ENCODE peak calls at places on chromosome 7, in ten cellular contexts. N is posterior cingulate gyrus; W is GM03348; Q is AG08396; E is GDM1; P is MCF 10A; Y is activated CD8-positive, alpha-beta memory T cell treated with anti-CD3 and anti-CD28 coated beads, Interleukin-2, amount 50 U/mL, for 48 hours; H is SW480; V is tibial artery; J is cardiac septum. R is an unnamed sample.

GRCh38 chr7:26699761-26700160 is 164.6 kb downstream of the SKAP2 start:
- DNase-seq in Q (no peak), J (no peak), P (no peak), H (no peak), N (no peak), Y (no peak), E (no peak), W (no peak), V (no peak), R (no peak)

GRCh38 chr7:83413831-83414230 is 235.1 kb downstream of the SEMA3E start:
- DNase-seq in Y (no peak), Q (no peak), E (no peak), W (no peak), H (no peak), J (no peak), N (no peak), P (no peak), V (no peak), R (no peak)

GRCh38 chr7:50838675-50839377 is 56.1 kb upstream of the GRB10 start:
- DNase-seq in P (peak; percentile 81), V (peak; percentile 64), W (peak; percentile 47), Y (no peak), N (no peak), E (no peak), J (no peak), Q (no peak), H (no peak), R (peak; percentile 66)

GRCh38 chr7:44163591-44163990 is 22.5 kb upstream of the MYL7 start:
- DNase-seq in Q (peak; percentile 90), J (no peak), W (peak; percentile 94), P (peak; percentile 68), V (no peak), N (no peak), E (no peak), H (peak; percentile 92), Y (no peak), R (peak; percentile 90)

GRCh38 chr7:102291056-102291915 is 4.6 kb downstream of the SH2B2 start:
- DNase-seq in H (no peak), Y (no peak), J (no peak), N (no peak), P (no peak), Q (no peak), V (no peak), W (no peak), E (no peak), R (no peak)

GRCh38 chr7:103048833-103049232 is 25.8 kb downstream of the FBXL13 start:
- DNase-seq in Q (no peak), N (no peak), W (no peak), Y (no peak), V (no peak), J (no peak), P (peak; percentile 45), H (no peak), E (no peak), R (no peak)

GRCh38 chr7:80552304-80552703 is 40.4 kb upstream of the GNAT3 start:
- DNase-seq in Q (no peak), N (no peak), J (no peak), P (no peak), Y (no peak), E (no peak), W (peak; percentile 33), H (no peak), V (no peak), R (peak; percentile 11)

GRCh38 chr7:108222236-108222892 is 92.2 kb upstream of the LAMB4 start:
- DNase-seq in P (peak; percentile 32), Y (no peak), J (no peak), V (no peak), Q (no peak), N (no peak), E (no peak), W (peak; percentile 32), H (no peak), R (peak; percentile 71)

GRCh38 chr7:40935435-40935834 is 767.5 kb downstream of the INHBA start:
- DNase-seq in Q (no peak), J (no peak), N (no peak), P (no peak), H (no peak), V (no peak), W (no peak), E (no peak), Y (no peak), R (no peak)

GRCh38 chr7:43791-44540 is 148.4 kb upstream of the FAM20C start:
- DNase-seq in H (no peak), W (no peak), Y (no peak), Q (no peak), V (no peak), E (no peak), N (no peak), P (no peak), J (peak; percentile 31), R (no peak)

GRCh38 chr7:159061674-159062212 is 82.9 kb downstream of the VIPR2 start:
- DNase-seq in H (no peak), P (no peak), V (no peak), W (no peak), Y (peak; percentile 40), Q (peak; percentile 22), E (no peak), N (no peak), J (peak; percentile 72), R (peak; percentile 29)

GRCh38 chr7:33108931-33109757 is at the start of gene RP9:
- DNase-seq in Q (peak; percentile 90), E (peak; percentile 82), N (peak; percentile 60), J (peak; percentile 86), P (peak; percentile 63), V (peak; percentile 48), Y (peak; percentile 90), W (peak; percentile 93), H (peak; percentile 94), R (peak; percentile 63)

GRCh38 chr7:27101188-27101905 is 1.1 kb downstream of the HOXA2 start:
- DNase-seq in E (no peak), N (no peak), H (no peak), P (peak; percentile 59), J (no peak), Q (peak; percentile 57), Y (no peak), W (no peak), V (no peak), R (no peak)

GRCh38 chr7:156174428-156174827 is 362.2 kb upstream of the SHH start:
- DNase-seq in W (no peak), H (no peak), Y (no peak), V (no peak), N (no peak), P (no peak), Q (no peak), J (no peak), E (no peak), R (no peak)

GRCh38 chr7:44291066-44291732 is 34.2 kb downstream of the CAMK2B start:
- DNase-seq in E (no peak), V (peak; percentile 54), W (no peak), P (no peak), N (no peak), H (no peak), Y (peak; percentile 35), Q (peak; percentile 64), J (peak; percentile 89), R (no peak)

GRCh38 chr7:105877736-105878135 is 1.3 kb upstream of the ATXN7L1 start:
- DNase-seq in V (no peak), Y (no peak), Q (peak; percentile 18), W (peak; percentile 11), E (no peak), H (peak; percentile 57), N (no peak), J (no peak), P (no peak), R (no peak)

GRCh38 chr7:39904077-39904486 is 46.0 kb upstream of the CDK13 start:
- DNase-seq in E (no peak), H (no peak), N (no peak), W (no peak), Q (no peak), Y (no peak), V (no peak), P (no peak), J (no peak), R (no peak)

GRCh38 chr7:8260871-8261707 is 878 bp downstream of the ICA1 start:
- DNase-seq in J (peak; percentile 88), Y (peak; percentile 65), E (peak; percentile 60), N (peak; percentile 53), W (peak; percentile 23), H (peak; percentile 87), P (peak; percentile 51), V (peak; percentile 47), Q (peak; percentile 9), R (no peak)

GRCh38 chr7:148303295-148304013 is 287.1 kb upstream of the C7orf33 start:
- DNase-seq in Q (no peak), Y (no peak), E (no peak), W (peak; percentile 73), H (no peak), V (peak; percentile 82), J (no peak), N (no peak), P (peak; percentile 91), R (no peak)

GRCh38 chr7:131068604-131069021 is 259.1 kb upstream of the MKLN1 start:
- DNase-seq in H (peak; percentile 13), P (no peak), V (no peak), N (no peak), Y (no peak), J (no peak), E (no peak), Q (peak; percentile 43), W (peak; percentile 39), R (no peak)

GRCh38 chr7:140440593-140440992 is 36.7 kb downstream of the RAB19 start:
- DNase-seq in W (no peak), N (no peak), H (no peak), Q (no peak), P (no peak), E (no peak), Y (no peak), J (no peak), V (no peak), R (peak; percentile 4)

GRCh38 chr7:121303422-121304171 is 25.2 kb upstream of the WNT16 start:
- DNase-seq in E (no peak), H (no peak), W (no peak), Y (no peak), P (no peak), J (no peak), V (no peak), Q (no peak), N (no peak), R (no peak)

GRCh38 chr7:116671681-116672595 is at the start of gene MET:
- DNase-seq in Q (peak; percentile 91), W (peak; percentile 92), Y (peak; percentile 68), P (peak; percentile 93), N (peak; percentile 46), H (peak; percentile 90), E (no peak), V (peak; percentile 70), J (peak; percentile 81), R (peak; percentile 92)

GRCh38 chr7:92292981-92293380 is 47.2 kb downstream of the ANKIB1 start:
- DNase-seq in E (no peak), N (no peak), H (no peak), W (no peak), Q (no peak), V (no peak), J (no peak), P (no peak), Y (no peak), R (no peak)

GRCh38 chr7:3043544-3044395 is at the start of gene CARD11:
- DNase-seq in V (no peak), Q (no peak), N (no peak), E (no peak), W (no peak), Y (peak; percentile 75), P (no peak), J (peak; percentile 50), H (no peak), R (no peak)

GRCh38 chr7:141527076-141527475 is 24.1 kb upstream of the AGK start:
- DNase-seq in E (no peak), W (no peak), Q (no peak), J (no peak), H (no peak), P (no peak), V (no peak), N (no peak), Y (no peak), R (peak; percentile 22)

GRCh38 chr7:136698977-136699376 is 169.5 kb upstream of the CHRM2 start:
- DNase-seq in N (no peak), Q (no peak), J (no peak), W (no peak), H (no peak), Y (no peak), E (no peak), P (no peak), V (no peak), R (no peak)

GRCh38 chr7:83547526-83547925 is 101.4 kb downstream of the SEMA3E start:
- DNase-seq in P (peak; percentile 14), H (peak; percentile 57), W (peak; percentile 4), V (no peak), Y (no peak), Q (no peak), N (no peak), E (no peak), J (no peak), R (peak; percentile 52)

R was measured in HT1080.